ENCODE peak calls at places on chromosomes 7 and 10, in eight cellular contexts. One of them, this sample, is unnamed.
A peak's percentile ranks its signal among the peaks of the same experiment; 100 is the strongest.

GRCh38 chr10:45673074-45673628 is 579 bp upstream of the ZFAND4 start:
- DNase-seq in CD8-positive, alpha-beta T cell: no peak
- DNase-seq in hepatocyte: peak; percentile 47
- DNase-seq in fibroblast of mammary gland: peak; percentile 33
- DNase-seq in heart left ventricle: no peak
- DNase-seq in spleen: peak; percentile 75
- DNase-seq in pancreas: peak; percentile 53
- DNase-seq in fibroblast of lung: peak; percentile 5
- DNase-seq in this sample: no peak

GRCh38 chr7:126803060-126803665 is 449.6 kb downstream of the GRM8 start:
- DNase-seq in CD8-positive, alpha-beta T cell: peak; percentile 12
- DNase-seq in hepatocyte: peak; percentile 85
- DNase-seq in fibroblast of mammary gland: peak; percentile 68
- DNase-seq in heart left ventricle: no peak
- DNase-seq in spleen: no peak
- DNase-seq in pancreas: no peak
- DNase-seq in fibroblast of lung: peak; percentile 55
- DNase-seq in this sample: peak; percentile 29

GRCh38 chr10:112835933-112836564 is 114.0 kb upstream of the TCF7L2 start:
- DNase-seq in CD8-positive, alpha-beta T cell: no peak
- DNase-seq in hepatocyte: no peak
- DNase-seq in fibroblast of mammary gland: peak; percentile 12
- DNase-seq in heart left ventricle: no peak
- DNase-seq in spleen: no peak
- DNase-seq in pancreas: no peak
- DNase-seq in fibroblast of lung: peak; percentile 47
- DNase-seq in this sample: no peak

GRCh38 chr10:127309609-127310008 is 113.2 kb upstream of the INSYN2A start:
- DNase-seq in CD8-positive, alpha-beta T cell: no peak
- DNase-seq in hepatocyte: no peak
- DNase-seq in fibroblast of mammary gland: peak; percentile 60
- DNase-seq in heart left ventricle: no peak
- DNase-seq in spleen: no peak
- DNase-seq in pancreas: no peak
- DNase-seq in fibroblast of lung: peak; percentile 9
- DNase-seq in this sample: peak; percentile 27

GRCh38 chr10:113356794-113357687 is 195.8 kb upstream of the HABP2 start:
- DNase-seq in CD8-positive, alpha-beta T cell: no peak
- DNase-seq in hepatocyte: no peak
- DNase-seq in fibroblast of mammary gland: peak; percentile 5
- DNase-seq in heart left ventricle: no peak
- DNase-seq in spleen: no peak
- DNase-seq in pancreas: no peak
- DNase-seq in fibroblast of lung: no peak
- DNase-seq in this sample: no peak

GRCh38 chr10:125633517-125633999 is 49.4 kb downstream of the TEX36 start:
- DNase-seq in CD8-positive, alpha-beta T cell: no peak
- DNase-seq in hepatocyte: no peak
- DNase-seq in fibroblast of mammary gland: no peak
- DNase-seq in heart left ventricle: no peak
- DNase-seq in spleen: no peak
- DNase-seq in pancreas: no peak
- DNase-seq in fibroblast of lung: no peak
- DNase-seq in this sample: peak; percentile 70

GRCh38 chr7:121741896-121742295 is 131.1 kb upstream of the PTPRZ1 start:
- DNase-seq in CD8-positive, alpha-beta T cell: no peak
- DNase-seq in hepatocyte: no peak
- DNase-seq in fibroblast of mammary gland: no peak
- DNase-seq in heart left ventricle: no peak
- DNase-seq in spleen: no peak
- DNase-seq in pancreas: no peak
- DNase-seq in fibroblast of lung: no peak
- DNase-seq in this sample: no peak

GRCh38 chr10:105579112-105579511 is 938.0 kb downstream of the SORCS3 start:
- DNase-seq in CD8-positive, alpha-beta T cell: no peak
- DNase-seq in hepatocyte: no peak
- DNase-seq in fibroblast of mammary gland: no peak
- DNase-seq in heart left ventricle: no peak
- DNase-seq in spleen: no peak
- DNase-seq in pancreas: peak; percentile 42
- DNase-seq in fibroblast of lung: no peak
- DNase-seq in this sample: no peak

GRCh38 chr7:101681170-101682007 is 52.3 kb upstream of the MYL10 start:
- DNase-seq in CD8-positive, alpha-beta T cell: no peak
- DNase-seq in hepatocyte: peak; percentile 66
- DNase-seq in fibroblast of mammary gland: peak; percentile 84
- DNase-seq in heart left ventricle: peak; percentile 78
- DNase-seq in spleen: no peak
- DNase-seq in pancreas: no peak
- DNase-seq in fibroblast of lung: peak; percentile 80
- DNase-seq in this sample: peak; percentile 37

GRCh38 chr7:71868797-71869196 is 543.3 kb downstream of the CALN1 start:
- DNase-seq in CD8-positive, alpha-beta T cell: no peak
- DNase-seq in hepatocyte: no peak
- DNase-seq in fibroblast of mammary gland: peak; percentile 76
- DNase-seq in heart left ventricle: no peak
- DNase-seq in spleen: no peak
- DNase-seq in pancreas: no peak
- DNase-seq in fibroblast of lung: peak; percentile 49
- DNase-seq in this sample: no peak

GRCh38 chr7:71867626-71868025 is 544.5 kb downstream of the CALN1 start:
- DNase-seq in CD8-positive, alpha-beta T cell: no peak
- DNase-seq in hepatocyte: no peak
- DNase-seq in fibroblast of mammary gland: no peak
- DNase-seq in heart left ventricle: no peak
- DNase-seq in spleen: no peak
- DNase-seq in pancreas: no peak
- DNase-seq in fibroblast of lung: no peak
- DNase-seq in this sample: no peak

DNA sequence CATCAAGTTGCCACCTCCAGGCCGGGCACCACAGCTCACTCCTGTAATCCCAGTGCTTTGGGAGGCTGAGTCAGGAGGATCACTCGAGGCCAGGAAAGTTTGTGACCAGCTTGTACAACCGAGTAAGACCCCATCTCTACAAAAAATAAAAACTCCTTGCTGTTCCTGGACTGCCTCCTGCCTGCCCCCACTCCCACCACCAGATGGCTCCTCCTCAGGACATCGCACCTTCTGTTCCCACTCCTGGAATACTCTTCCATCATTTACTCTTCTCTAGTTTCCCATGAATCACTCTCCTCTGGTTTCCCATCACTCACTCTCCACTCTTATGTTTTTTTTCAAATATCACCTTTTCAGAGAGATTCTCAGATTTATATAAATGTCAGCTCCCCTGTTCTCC is 540.7 kb downstream of the CALN1 start:
- DNase-seq in CD8-positive, alpha-beta T cell: no peak
- DNase-seq in hepatocyte: no peak
- DNase-seq in fibroblast of mammary gland: no peak
- DNase-seq in heart left ventricle: no peak
- DNase-seq in spleen: no peak
- DNase-seq in pancreas: no peak
- DNase-seq in fibroblast of lung: no peak
- DNase-seq in this sample: no peak
- TF ChIP-seq CTCF in CD8-positive, alpha-beta T cell: no peak
- TF ChIP-seq CTCF in hepatocyte: peak; percentile 27
- TF ChIP-seq CTCF in fibroblast of mammary gland: peak; percentile 1
- TF ChIP-seq CTCF in heart left ventricle: no peak
- TF ChIP-seq CTCF in spleen: no peak
- TF ChIP-seq CTCF in pancreas: no peak
- TF ChIP-seq CTCF in fibroblast of lung: peak; percentile 12
- TF ChIP-seq CTCF in this sample: peak; percentile 8

DNA sequence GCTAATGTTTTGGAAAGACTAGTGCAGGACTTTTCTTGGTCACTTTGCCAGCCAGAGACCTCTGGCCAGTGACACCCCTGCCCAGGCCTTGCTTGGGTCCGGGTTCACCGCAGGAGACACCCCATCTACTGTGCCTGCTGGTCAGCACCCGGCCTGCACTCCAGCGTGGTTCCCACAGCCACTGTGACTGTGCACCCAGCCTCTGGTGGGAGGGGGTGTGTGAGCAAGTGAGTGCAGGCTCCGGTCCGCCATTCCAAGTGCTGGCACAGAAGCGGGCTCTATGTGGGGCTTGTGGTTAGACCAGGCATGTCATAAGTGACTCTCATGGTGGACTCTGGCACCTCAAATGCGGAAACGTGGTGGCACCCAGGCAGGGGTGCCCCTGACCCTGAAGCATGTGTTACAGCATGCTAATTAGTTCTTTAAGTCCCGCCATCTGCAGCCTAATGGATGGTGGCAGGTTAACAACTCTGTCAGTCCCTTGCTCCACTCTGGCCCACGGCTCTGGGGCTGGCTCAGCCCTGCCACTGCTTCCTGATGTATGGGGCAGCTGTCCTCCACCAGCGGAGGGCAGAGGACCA is 311.9 kb upstream of the HGF start:
- DNase-seq in CD8-positive, alpha-beta T cell: no peak
- DNase-seq in hepatocyte: no peak
- DNase-seq in fibroblast of mammary gland: no peak
- DNase-seq in heart left ventricle: peak; percentile 51
- DNase-seq in spleen: peak; percentile 66
- DNase-seq in pancreas: peak; percentile 56
- DNase-seq in fibroblast of lung: no peak
- DNase-seq in this sample: no peak
- H3K4me3 ChIP-seq in CD8-positive, alpha-beta T cell: no peak overlapping the region
- H3K4me3 ChIP-seq in hepatocyte: no peak overlapping the region
- H3K4me3 ChIP-seq in fibroblast of mammary gland: no peak overlapping the region
- H3K4me3 ChIP-seq in heart left ventricle: no peak overlapping the region
- H3K4me3 ChIP-seq in spleen: no peak overlapping the region
- H3K4me3 ChIP-seq in pancreas: no peak overlapping the region
- H3K4me3 ChIP-seq in fibroblast of lung: no peak overlapping the region
- H3K4me3 ChIP-seq in this sample: no peak overlapping the region

GRCh38 chr7:94559972-94560371 is 50.4 kb downstream of the CASD1 start:
- DNase-seq in CD8-positive, alpha-beta T cell: no peak
- DNase-seq in hepatocyte: no peak
- DNase-seq in fibroblast of mammary gland: no peak
- DNase-seq in heart left ventricle: no peak
- DNase-seq in spleen: no peak
- DNase-seq in pancreas: no peak
- DNase-seq in fibroblast of lung: no peak
- DNase-seq in this sample: no peak
- TF ChIP-seq CTCF in CD8-positive, alpha-beta T cell: no peak
- TF ChIP-seq CTCF in hepatocyte: no peak
- TF ChIP-seq CTCF in fibroblast of mammary gland: no peak
- TF ChIP-seq CTCF in heart left ventricle: no peak
- TF ChIP-seq CTCF in spleen: no peak
- TF ChIP-seq CTCF in pancreas: no peak
- TF ChIP-seq CTCF in fibroblast of lung: no peak
- TF ChIP-seq CTCF in this sample: no peak

DNA sequence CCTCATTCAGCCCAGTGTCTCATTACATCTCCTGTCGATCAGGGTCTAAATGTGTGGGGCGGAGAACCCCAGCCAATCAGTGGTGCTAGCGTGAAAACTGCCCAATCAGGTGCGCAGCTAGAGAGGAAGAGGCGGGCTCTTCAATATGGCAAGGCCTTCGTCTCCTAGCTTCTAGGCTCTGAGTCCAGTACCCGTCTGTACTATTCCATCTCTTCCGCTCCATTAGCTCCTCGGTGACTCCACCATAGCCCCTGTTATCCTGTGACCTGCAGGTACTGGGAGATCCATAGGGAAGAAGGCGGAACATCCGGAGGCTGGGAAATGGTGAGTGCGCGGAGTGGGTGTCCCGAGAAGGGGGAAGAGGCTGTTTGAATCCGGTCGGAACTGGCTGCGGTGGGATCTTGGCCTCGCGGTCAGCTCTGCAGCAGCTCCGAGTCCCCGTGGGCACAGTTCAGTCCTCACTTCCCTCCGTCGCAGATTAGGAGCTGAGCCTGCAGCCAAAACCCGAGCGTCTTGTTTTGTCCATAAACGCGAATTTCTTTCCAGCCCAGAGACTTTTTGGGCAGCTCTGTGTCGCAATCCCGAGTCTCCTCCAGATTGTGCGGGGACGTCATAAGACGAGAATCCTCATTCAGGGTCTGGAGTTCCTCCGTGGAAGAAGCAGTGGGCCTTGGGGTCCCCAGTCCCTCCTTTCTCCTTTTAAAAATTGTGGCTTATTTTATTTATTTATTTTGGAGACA is at the start of gene ZNF727:
- DNase-seq in CD8-positive, alpha-beta T cell: peak; percentile 43
- DNase-seq in hepatocyte: no peak
- DNase-seq in fibroblast of mammary gland: peak; percentile 30
- DNase-seq in heart left ventricle: peak; percentile 68
- DNase-seq in spleen: peak; percentile 74
- DNase-seq in pancreas: peak; percentile 71
- DNase-seq in fibroblast of lung: no peak
- DNase-seq in this sample: no peak
- H3K4me3 ChIP-seq in CD8-positive, alpha-beta T cell: no peak within 1 kb of the TSS
- H3K4me3 ChIP-seq in hepatocyte: no peak within 1 kb of the TSS
- H3K4me3 ChIP-seq in fibroblast of mammary gland: peak within 1 kb of the TSS; percentile 16
- H3K4me3 ChIP-seq in heart left ventricle: peak within 1 kb of the TSS; percentile 65
- H3K4me3 ChIP-seq in spleen: peak within 1 kb of the TSS; percentile 42
- H3K4me3 ChIP-seq in pancreas: peak within 1 kb of the TSS; percentile 36
- H3K4me3 ChIP-seq in fibroblast of lung: no peak within 1 kb of the TSS
- H3K4me3 ChIP-seq in this sample: no peak within 1 kb of the TSS

GRCh38 chr10:84205853-84206513 is 11.6 kb downstream of the CDHR1 start:
- DNase-seq in CD8-positive, alpha-beta T cell: no peak
- DNase-seq in hepatocyte: no peak
- DNase-seq in fibroblast of mammary gland: no peak
- DNase-seq in heart left ventricle: no peak
- DNase-seq in spleen: no peak
- DNase-seq in pancreas: no peak
- DNase-seq in fibroblast of lung: no peak
- DNase-seq in this sample: no peak
- TF ChIP-seq CTCF in CD8-positive, alpha-beta T cell: no peak
- TF ChIP-seq CTCF in hepatocyte: no peak
- TF ChIP-seq CTCF in fibroblast of mammary gland: no peak
- TF ChIP-seq CTCF in heart left ventricle: no peak
- TF ChIP-seq CTCF in spleen: no peak
- TF ChIP-seq CTCF in pancreas: no peak
- TF ChIP-seq CTCF in fibroblast of lung: no peak
- TF ChIP-seq CTCF in this sample: no peak

DNA sequence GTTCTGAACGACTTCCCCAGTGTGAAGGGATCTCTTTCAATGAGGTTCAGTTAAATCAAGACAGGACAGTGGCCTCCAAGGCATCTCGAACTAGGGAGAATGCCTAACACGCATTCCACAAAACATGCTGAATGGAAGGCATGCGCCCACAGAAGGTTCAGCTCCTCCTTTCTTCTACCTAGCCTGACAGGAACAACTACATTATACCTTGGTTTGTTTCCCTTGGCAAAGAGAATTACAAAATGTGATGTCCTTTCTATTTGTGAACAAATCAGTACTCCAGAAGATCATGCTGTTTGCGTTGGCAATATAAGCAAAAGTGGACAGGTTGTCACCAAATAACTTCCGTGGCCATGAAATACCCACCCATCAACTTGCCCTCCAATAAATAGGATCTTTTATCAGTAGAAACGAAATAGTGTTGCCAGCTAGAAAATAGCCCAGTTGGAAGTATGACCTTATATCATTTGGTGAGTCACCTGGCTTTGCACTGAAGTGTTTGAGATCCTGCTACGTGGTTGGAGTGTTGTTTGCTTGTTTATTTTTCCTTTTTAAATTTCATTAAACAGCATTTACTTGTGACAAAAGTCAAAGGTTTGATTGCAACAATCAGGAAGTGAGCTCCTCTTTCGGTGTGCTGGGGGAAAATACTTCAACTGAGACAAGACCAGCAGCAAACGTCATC is 117.0 kb upstream of the FAM204A start:
- DNase-seq in CD8-positive, alpha-beta T cell: no peak
- DNase-seq in hepatocyte: peak; percentile 18
- DNase-seq in fibroblast of mammary gland: no peak
- DNase-seq in heart left ventricle: no peak
- DNase-seq in spleen: no peak
- DNase-seq in pancreas: no peak
- DNase-seq in fibroblast of lung: no peak
- DNase-seq in this sample: no peak
- H3K4me3 ChIP-seq in CD8-positive, alpha-beta T cell: no peak overlapping the region
- H3K4me3 ChIP-seq in hepatocyte: no peak overlapping the region
- H3K4me3 ChIP-seq in fibroblast of mammary gland: no peak overlapping the region
- H3K4me3 ChIP-seq in heart left ventricle: no peak overlapping the region
- H3K4me3 ChIP-seq in spleen: no peak overlapping the region
- H3K4me3 ChIP-seq in pancreas: no peak overlapping the region
- H3K4me3 ChIP-seq in fibroblast of lung: no peak overlapping the region
- H3K4me3 ChIP-seq in this sample: no peak overlapping the region

GRCh38 chr10:48509974-48510692 is 94.7 kb downstream of the ARHGAP22 start:
- DNase-seq in CD8-positive, alpha-beta T cell: no peak
- DNase-seq in hepatocyte: no peak
- DNase-seq in fibroblast of mammary gland: no peak
- DNase-seq in heart left ventricle: no peak
- DNase-seq in spleen: peak; percentile 52
- DNase-seq in pancreas: no peak
- DNase-seq in fibroblast of lung: peak; percentile 39
- DNase-seq in this sample: no peak
- TF ChIP-seq CTCF in CD8-positive, alpha-beta T cell: no peak
- TF ChIP-seq CTCF in hepatocyte: peak; percentile 43
- TF ChIP-seq CTCF in fibroblast of mammary gland: peak; percentile 13
- TF ChIP-seq CTCF in heart left ventricle: peak; percentile 41
- TF ChIP-seq CTCF in spleen: peak; percentile 20
- TF ChIP-seq CTCF in pancreas: no peak
- TF ChIP-seq CTCF in fibroblast of lung: peak; percentile 53
- TF ChIP-seq CTCF in this sample: no peak